ENCODE peak calls at places on chromosome 5, in eight cellular contexts. One of them, this sample, is unnamed.

GRCh38 chr5:95069948-95070347 is 214.9 kb downstream of the MCTP1 start:
- DNase-seq in left ventricle myocardium inferior: no peak
- DNase-seq in endodermal cell: no peak
- DNase-seq in NCI-H748 treated with DMSO at 0.1 percent for 48 hours: no peak
- DNase-seq in AG04450: no peak
- DNase-seq in T-helper 2 cell: no peak
- DNase-seq in AG08395: no peak
- DNase-seq in neural crest cell: no peak
- DNase-seq in this sample: no peak

GRCh38 chr5:113092683-113093082 is 116.1 kb downstream of the DCP2 start:
- DNase-seq in left ventricle myocardium inferior: no peak
- DNase-seq in endodermal cell: no peak
- DNase-seq in NCI-H748 treated with DMSO at 0.1 percent for 48 hours: no peak
- DNase-seq in AG04450: no peak
- DNase-seq in T-helper 2 cell: no peak
- DNase-seq in AG08395: no peak
- DNase-seq in neural crest cell: no peak
- DNase-seq in this sample: no peak

GRCh38 chr5:11683666-11684065 is 220.6 kb downstream of the CTNND2 start:
- DNase-seq in left ventricle myocardium inferior: peak; percentile 19
- DNase-seq in endodermal cell: no peak
- DNase-seq in NCI-H748 treated with DMSO at 0.1 percent for 48 hours: no peak
- DNase-seq in AG04450: no peak
- DNase-seq in T-helper 2 cell: no peak
- DNase-seq in AG08395: no peak
- DNase-seq in neural crest cell: no peak
- DNase-seq in this sample: no peak

GRCh38 chr5:142670811-142671210 is 15.1 kb downstream of the FGF1 start:
- DNase-seq in left ventricle myocardium inferior: no peak
- DNase-seq in endodermal cell: no peak
- DNase-seq in NCI-H748 treated with DMSO at 0.1 percent for 48 hours: no peak
- DNase-seq in AG04450: peak; percentile 27
- DNase-seq in T-helper 2 cell: no peak
- DNase-seq in AG08395: no peak
- DNase-seq in neural crest cell: no peak
- DNase-seq in this sample: no peak

GRCh38 chr5:102453716-102454115 is 45.1 kb downstream of the SLCO6A1 start:
- DNase-seq in left ventricle myocardium inferior: no peak
- DNase-seq in endodermal cell: no peak
- DNase-seq in NCI-H748 treated with DMSO at 0.1 percent for 48 hours: no peak
- DNase-seq in AG04450: no peak
- DNase-seq in T-helper 2 cell: peak; percentile 20
- DNase-seq in AG08395: no peak
- DNase-seq in neural crest cell: no peak
- DNase-seq in this sample: no peak

GRCh38 chr5:117486291-117486690 is 911.7 kb upstream of the SEMA6A start:
- DNase-seq in left ventricle myocardium inferior: no peak
- DNase-seq in endodermal cell: no peak
- DNase-seq in NCI-H748 treated with DMSO at 0.1 percent for 48 hours: no peak
- DNase-seq in AG04450: no peak
- DNase-seq in T-helper 2 cell: no peak
- DNase-seq in AG08395: no peak
- DNase-seq in neural crest cell: no peak
- DNase-seq in this sample: no peak

GRCh38 chr5:152514827-152515397 is 109.8 kb upstream of the NMUR2 start:
- DNase-seq in left ventricle myocardium inferior: no peak
- DNase-seq in endodermal cell: no peak
- DNase-seq in NCI-H748 treated with DMSO at 0.1 percent for 48 hours: peak; percentile 25
- DNase-seq in AG04450: no peak
- DNase-seq in T-helper 2 cell: peak; percentile 29
- DNase-seq in AG08395: peak; percentile 18
- DNase-seq in neural crest cell: no peak
- DNase-seq in this sample: no peak

GRCh38 chr5:161847896-161848510 is at the start of gene GABRA1:
- DNase-seq in left ventricle myocardium inferior: no peak
- DNase-seq in endodermal cell: peak; percentile 82
- DNase-seq in NCI-H748 treated with DMSO at 0.1 percent for 48 hours: no peak
- DNase-seq in AG04450: no peak
- DNase-seq in T-helper 2 cell: no peak
- DNase-seq in AG08395: peak; percentile 1
- DNase-seq in neural crest cell: peak; percentile 32
- DNase-seq in this sample: no peak

GRCh38 chr5:56947052-56947451 is 4.9 kb downstream of the MIER3 start:
- DNase-seq in left ventricle myocardium inferior: no peak
- DNase-seq in endodermal cell: no peak
- DNase-seq in NCI-H748 treated with DMSO at 0.1 percent for 48 hours: no peak
- DNase-seq in AG04450: no peak
- DNase-seq in T-helper 2 cell: no peak
- DNase-seq in AG08395: no peak
- DNase-seq in neural crest cell: no peak
- DNase-seq in this sample: no peak

GRCh38 chr5:142874537-142874936 is 104.4 kb downstream of the ARHGAP26 start:
- DNase-seq in left ventricle myocardium inferior: peak; percentile 74
- DNase-seq in endodermal cell: no peak
- DNase-seq in NCI-H748 treated with DMSO at 0.1 percent for 48 hours: no peak
- DNase-seq in AG04450: no peak
- DNase-seq in T-helper 2 cell: no peak
- DNase-seq in AG08395: no peak
- DNase-seq in neural crest cell: no peak
- DNase-seq in this sample: peak; percentile 76

GRCh38 chr5:166716856-166717492 is 1574.5 kb upstream of the WWC1 start:
- DNase-seq in left ventricle myocardium inferior: no peak
- DNase-seq in endodermal cell: no peak
- DNase-seq in NCI-H748 treated with DMSO at 0.1 percent for 48 hours: peak; percentile 45
- DNase-seq in AG04450: no peak
- DNase-seq in T-helper 2 cell: no peak
- DNase-seq in AG08395: no peak
- DNase-seq in neural crest cell: no peak
- DNase-seq in this sample: no peak

GRCh38 chr5:17831279-17831678 is 197.0 kb downstream of the TAF11L14 start:
- DNase-seq in left ventricle myocardium inferior: no peak
- DNase-seq in endodermal cell: no peak
- DNase-seq in NCI-H748 treated with DMSO at 0.1 percent for 48 hours: peak; percentile 99
- DNase-seq in AG04450: no peak
- DNase-seq in T-helper 2 cell: no peak
- DNase-seq in AG08395: no peak
- DNase-seq in neural crest cell: no peak
- DNase-seq in this sample: no peak

GRCh38 chr5:1011741-1012315 is 3.2 kb downstream of the NKD2 start:
- DNase-seq in left ventricle myocardium inferior: peak; percentile 10
- DNase-seq in endodermal cell: no peak
- DNase-seq in NCI-H748 treated with DMSO at 0.1 percent for 48 hours: no peak
- DNase-seq in AG04450: no peak
- DNase-seq in T-helper 2 cell: no peak
- DNase-seq in AG08395: no peak
- DNase-seq in neural crest cell: no peak
- DNase-seq in this sample: no peak

GRCh38 chr5:55104966-55105701 is 2.7 kb downstream of the GZMA start:
- DNase-seq in left ventricle myocardium inferior: no peak
- DNase-seq in endodermal cell: no peak
- DNase-seq in NCI-H748 treated with DMSO at 0.1 percent for 48 hours: no peak
- DNase-seq in AG04450: no peak
- DNase-seq in T-helper 2 cell: peak; percentile 61
- DNase-seq in AG08395: no peak
- DNase-seq in neural crest cell: no peak
- DNase-seq in this sample: no peak

GRCh38 chr5:89566340-89566739 is 683.4 kb upstream of the MEF2C start:
- DNase-seq in left ventricle myocardium inferior: no peak
- DNase-seq in endodermal cell: no peak
- DNase-seq in NCI-H748 treated with DMSO at 0.1 percent for 48 hours: no peak
- DNase-seq in AG04450: no peak
- DNase-seq in T-helper 2 cell: no peak
- DNase-seq in AG08395: no peak
- DNase-seq in neural crest cell: no peak
- DNase-seq in this sample: no peak

GRCh38 chr5:152113401-152113800 is 188.8 kb upstream of the GLRA1 start:
- DNase-seq in left ventricle myocardium inferior: no peak
- DNase-seq in endodermal cell: no peak
- DNase-seq in NCI-H748 treated with DMSO at 0.1 percent for 48 hours: no peak
- DNase-seq in AG04450: no peak
- DNase-seq in T-helper 2 cell: peak; percentile 51
- DNase-seq in AG08395: no peak
- DNase-seq in neural crest cell: no peak
- DNase-seq in this sample: no peak

GRCh38 chr5:154520861-154521453 is 42.9 kb upstream of the HAND1 start:
- DNase-seq in left ventricle myocardium inferior: no peak
- DNase-seq in endodermal cell: peak; percentile 96
- DNase-seq in NCI-H748 treated with DMSO at 0.1 percent for 48 hours: peak; percentile 5
- DNase-seq in AG04450: no peak
- DNase-seq in T-helper 2 cell: no peak
- DNase-seq in AG08395: no peak
- DNase-seq in neural crest cell: peak; percentile 37
- DNase-seq in this sample: no peak

GRCh38 chr5:128537999-128538248 is at the start of gene FBN2:
- DNase-seq in left ventricle myocardium inferior: no peak
- DNase-seq in endodermal cell: no peak
- DNase-seq in NCI-H748 treated with DMSO at 0.1 percent for 48 hours: no peak
- DNase-seq in AG04450: no peak
- DNase-seq in T-helper 2 cell: no peak
- DNase-seq in AG08395: no peak
- DNase-seq in neural crest cell: no peak
- DNase-seq in this sample: no peak

GRCh38 chr5:50583621-50584020 is 82.8 kb upstream of the PARP8 start:
- DNase-seq in left ventricle myocardium inferior: no peak
- DNase-seq in endodermal cell: no peak
- DNase-seq in NCI-H748 treated with DMSO at 0.1 percent for 48 hours: no peak
- DNase-seq in AG04450: no peak
- DNase-seq in T-helper 2 cell: no peak
- DNase-seq in AG08395: no peak
- DNase-seq in neural crest cell: no peak
- DNase-seq in this sample: no peak

GRCh38 chr5:74493426-74493825 is 147.1 kb downstream of the ENC1 start:
- DNase-seq in left ventricle myocardium inferior: no peak
- DNase-seq in endodermal cell: no peak
- DNase-seq in NCI-H748 treated with DMSO at 0.1 percent for 48 hours: no peak
- DNase-seq in AG04450: no peak
- DNase-seq in T-helper 2 cell: no peak
- DNase-seq in AG08395: no peak
- DNase-seq in neural crest cell: no peak
- DNase-seq in this sample: no peak

GRCh38 chr5:16459451-16459850 is 6.1 kb downstream of the ZNF622 start:
- DNase-seq in left ventricle myocardium inferior: no peak
- DNase-seq in endodermal cell: no peak
- DNase-seq in NCI-H748 treated with DMSO at 0.1 percent for 48 hours: no peak
- DNase-seq in AG04450: no peak
- DNase-seq in T-helper 2 cell: no peak
- DNase-seq in AG08395: no peak
- DNase-seq in neural crest cell: no peak
- DNase-seq in this sample: no peak

GRCh38 chr5:126937796-126938195 is 92.6 kb downstream of the MARCHF3 start:
- DNase-seq in left ventricle myocardium inferior: no peak
- DNase-seq in endodermal cell: no peak
- DNase-seq in NCI-H748 treated with DMSO at 0.1 percent for 48 hours: no peak
- DNase-seq in AG04450: no peak
- DNase-seq in T-helper 2 cell: no peak
- DNase-seq in AG08395: no peak
- DNase-seq in neural crest cell: no peak
- DNase-seq in this sample: no peak

This sample was measured in psoas muscle.